ENCODE peak calls at places on chromosomes 13 and 19, in six cellular contexts. One of them, this sample, is unnamed.

GRCh38 chr13:22265563-22265962 is 594.7 kb downstream of the FGF9 start:
- DNase-seq in NCI-H1694 treated with DMSO at 0.1 percent for 48 hours: no peak
- DNase-seq in left ventricle myocardium superior: no peak
- DNase-seq in fibroblast of mammary gland: no peak
- DNase-seq in mucosa of descending colon: no peak
- DNase-seq in EH: no peak
- DNase-seq in this sample: no peak

GRCh38 chr13:113991676-113992179 is 17.9 kb upstream of the C13orf46 start:
- DNase-seq in NCI-H1694 treated with DMSO at 0.1 percent for 48 hours: no peak
- DNase-seq in left ventricle myocardium superior: peak; percentile 6
- DNase-seq in fibroblast of mammary gland: no peak
- DNase-seq in mucosa of descending colon: no peak
- DNase-seq in EH: no peak
- DNase-seq in this sample: no peak

GRCh38 chr13:112686364-112686763 is 3.5 kb upstream of the ATP11A start:
- DNase-seq in NCI-H1694 treated with DMSO at 0.1 percent for 48 hours: no peak
- DNase-seq in left ventricle myocardium superior: no peak
- DNase-seq in fibroblast of mammary gland: no peak
- DNase-seq in mucosa of descending colon: no peak
- DNase-seq in EH: no peak
- DNase-seq in this sample: no peak

GRCh38 chr13:81487151-81487550 is 1146.2 kb upstream of the SPRY2 start:
- DNase-seq in NCI-H1694 treated with DMSO at 0.1 percent for 48 hours: peak; percentile 19
- DNase-seq in left ventricle myocardium superior: no peak
- DNase-seq in fibroblast of mammary gland: peak; percentile 1
- DNase-seq in mucosa of descending colon: no peak
- DNase-seq in EH: no peak
- DNase-seq in this sample: no peak

GRCh38 chr13:91085127-91085526 is 262.4 kb upstream of the MIR17HG start:
- DNase-seq in NCI-H1694 treated with DMSO at 0.1 percent for 48 hours: no peak
- DNase-seq in left ventricle myocardium superior: no peak
- DNase-seq in fibroblast of mammary gland: no peak
- DNase-seq in mucosa of descending colon: no peak
- DNase-seq in EH: no peak
- DNase-seq in this sample: no peak

GRCh38 chr13:110092869-110093268 is 214.1 kb downstream of the COL4A1 start:
- DNase-seq in NCI-H1694 treated with DMSO at 0.1 percent for 48 hours: no peak
- DNase-seq in left ventricle myocardium superior: no peak
- DNase-seq in fibroblast of mammary gland: peak; percentile 68
- DNase-seq in mucosa of descending colon: no peak
- DNase-seq in EH: no peak
- DNase-seq in this sample: no peak

GRCh38 chr13:34156841-34157365 is 339.0 kb downstream of the RFC3 start:
- DNase-seq in NCI-H1694 treated with DMSO at 0.1 percent for 48 hours: peak; percentile 26
- DNase-seq in left ventricle myocardium superior: peak; percentile 40
- DNase-seq in fibroblast of mammary gland: peak; percentile 94
- DNase-seq in mucosa of descending colon: peak; percentile 86
- DNase-seq in EH: peak; percentile 94
- DNase-seq in this sample: peak; percentile 41

GRCh38 chr19:14487370-14488125 is 8.4 kb downstream of the GIPC1 start:
- DNase-seq in NCI-H1694 treated with DMSO at 0.1 percent for 48 hours: no peak
- DNase-seq in left ventricle myocardium superior: no peak
- DNase-seq in fibroblast of mammary gland: no peak
- DNase-seq in mucosa of descending colon: no peak
- DNase-seq in EH: no peak
- DNase-seq in this sample: no peak

GRCh38 chr13:21849323-21849722 is 178.4 kb downstream of the FGF9 start:
- DNase-seq in NCI-H1694 treated with DMSO at 0.1 percent for 48 hours: no peak
- DNase-seq in left ventricle myocardium superior: no peak
- DNase-seq in fibroblast of mammary gland: peak; percentile 6
- DNase-seq in mucosa of descending colon: no peak
- DNase-seq in EH: peak; percentile 7
- DNase-seq in this sample: no peak

GRCh38 chr19:18775586-18776287 is 15.4 kb downstream of the COMP start:
- DNase-seq in NCI-H1694 treated with DMSO at 0.1 percent for 48 hours: no peak
- DNase-seq in left ventricle myocardium superior: peak; percentile 27
- DNase-seq in fibroblast of mammary gland: peak; percentile 73
- DNase-seq in mucosa of descending colon: no peak
- DNase-seq in EH: peak; percentile 84
- DNase-seq in this sample: no peak

This sample was measured in right cardiac atrium.